ENCODE peak calls at places on chromosome 21, in eight cellular contexts. T, S, L, A, I, Q, X and P are unnamed samples.

GRCh38 chr21:26686278-26686677 is 113.2 kb upstream of the CYYR1 start:
- DNase-seq in Q (peak), T (peak), S (no peak), X (peak), I (peak), A (no peak), L (peak), P (peak)

GRCh38 chr21:30408782-30409494 is 13.1 kb downstream of the KRTAP13-1 start:
- DNase-seq in I (no peak), T (peak), Q (peak), X (peak), A (peak), L (peak), S (no peak), P (no peak)

GRCh38 chr21:29175408-29176147 is 45.1 kb downstream of the MAP3K7CL start:
- DNase-seq in S (no peak), L (no peak), I (no peak), X (no peak), A (no peak), T (peak), Q (no peak), P (no peak)

GRCh38 chr21:32190491-32191144 is 88.2 kb downstream of the MIS18A start:
- DNase-seq in I (no peak), X (no peak), L (no peak), A (no peak), Q (no peak), T (no peak), S (no peak), P (no peak)

GRCh38 chr21:46665566-46665965 is 30.1 kb downstream of the PRMT2 start:
- DNase-seq in I (no peak), S (no peak), Q (no peak), X (no peak), T (no peak), A (no peak), L (no peak), P (no peak)

GRCh38 chr21:32949701-32950100 is 76.0 kb upstream of the OLIG2 start:
- DNase-seq in T (no peak), X (no peak), L (no peak), I (no peak), S (no peak), Q (no peak), A (no peak), P (no peak)

GRCh38 chr21:32624726-32625125 is 12.5 kb upstream of the CFAP298 start:
- DNase-seq in I (no peak), A (no peak), X (peak), T (peak), L (no peak), Q (no peak), S (peak), P (no peak)

GRCh38 chr21:33587792-33588484 is 546 bp downstream of the DONSON start:
- DNase-seq in L (peak), A (peak), Q (peak), X (peak), S (peak), I (peak), T (peak), P (no peak)

GRCh38 chr21:42513151-42513984 is at the start of gene SLC37A1:
- DNase-seq in A (peak), T (no peak), Q (peak), I (peak), L (peak), X (no peak), S (peak), P (peak)
- TF ChIP-seq CTCF in A (peak), T (no peak), Q (no peak), I (peak), L (no peak), X (no peak), S (peak), P (peak)

GRCh38 chr21:45357436-45358260 is 47.3 kb upstream of the COL18A1 start:
- DNase-seq in A (no peak), Q (no peak), I (no peak), X (no peak), S (no peak), T (peak), L (peak), P (no peak)
- TF ChIP-seq CTCF in A (peak), Q (no peak), I (no peak), X (peak), S (no peak), T (peak), L (peak), P (no peak)

GRCh38 chr21:36980280-36981048 is 14.0 kb upstream of the HLCS start:
- DNase-seq in Q (no peak), I (no peak), A (peak), T (peak), S (peak), X (no peak), L (peak), P (no peak)
- TF ChIP-seq CTCF in Q (no peak), I (no peak), A (no peak), T (no peak), S (no peak), X (no peak), L (no peak), P (no peak)

GRCh38 chr21:45386728-45387371 is 18.1 kb upstream of the COL18A1 start:
- DNase-seq in S (no peak), T (peak), L (no peak), A (no peak), X (peak), Q (peak), I (no peak), P (no peak)
- TF ChIP-seq CTCF in S (no peak), T (peak), L (no peak), A (no peak), X (peak), Q (no peak), I (no peak), P (no peak)

GRCh38 chr21:39314155-39315027 is 959 bp upstream of the BRWD1 start:
- DNase-seq in A (peak), T (peak), Q (peak), L (peak), X (peak), S (peak), I (peak), P (peak)
- TF ChIP-seq CTCF in A (no peak), T (no peak), Q (no peak), L (no peak), X (no peak), S (no peak), I (no peak), P (no peak)

GRCh38 chr21:17690078-17690494 is 77.4 kb upstream of the BTG3 start:
- DNase-seq in A (no peak), L (no peak), Q (no peak), I (no peak), S (no peak), X (peak), T (no peak), P (no peak)

GRCh38 chr21:17693801-17694200 is 81.1 kb upstream of the BTG3 start:
- DNase-seq in I (no peak), A (no peak), S (no peak), X (no peak), T (no peak), Q (peak), L (no peak), P (no peak)

GRCh38 chr21:17688912-17689874 is 76.5 kb upstream of the BTG3 start:
- DNase-seq in I (no peak), S (no peak), X (peak), A (no peak), Q (peak), L (peak), T (no peak), P (no peak)
- TF ChIP-seq CTCF in I (peak), S (peak), X (peak), A (peak), Q (peak), L (peak), T (no peak), P (peak)

GRCh38 chr21:39915881-39916280 is 48.6 kb downstream of the PCP4 start:
- DNase-seq in I (no peak), Q (no peak), A (no peak), S (no peak), T (no peak), X (no peak), L (no peak), P (no peak)

GRCh38 chr21:39911792-39912191 is 44.6 kb downstream of the PCP4 start:
- DNase-seq in T (no peak), Q (no peak), A (no peak), I (no peak), X (no peak), S (no peak), L (no peak), P (no peak)

GRCh38 chr21:39908265-39908923 is 41.2 kb downstream of the PCP4 start:
- DNase-seq in A (no peak), S (no peak), X (no peak), Q (no peak), T (no peak), I (no peak), L (peak), P (no peak)

GRCh38 chr21:39913651-39914145 is 46.5 kb downstream of the PCP4 start:
- DNase-seq in X (no peak), I (no peak), Q (no peak), T (no peak), L (no peak), S (no peak), A (no peak), P (no peak)

DNA sequence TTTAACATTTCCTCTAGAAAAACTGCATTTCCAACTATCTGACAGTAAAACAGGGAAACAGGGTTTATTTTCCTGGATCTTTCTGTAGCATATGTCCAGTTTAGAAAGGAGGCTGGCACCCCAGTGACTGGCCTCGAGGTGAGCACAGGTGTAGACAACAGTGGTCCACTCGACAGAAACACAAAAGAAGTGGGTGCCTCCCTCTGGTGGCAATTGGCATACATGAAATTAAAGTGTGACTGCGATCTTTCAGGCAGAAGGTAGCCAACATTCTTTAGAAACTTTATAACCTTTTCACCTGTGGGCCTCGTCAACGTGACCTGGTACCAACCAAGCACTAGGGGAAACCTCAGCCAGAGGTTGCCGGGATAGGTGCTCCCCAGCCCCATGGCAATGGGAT is 44.0 kb downstream of the PCP4 start:
- DNase-seq in Q (no peak), L (peak), I (no peak), A (no peak), X (no peak), T (no peak), S (no peak), P (no peak)
- TF ChIP-seq CTCF in Q (no peak), L (peak), I (no peak), A (peak), X (no peak), T (no peak), S (no peak), P (no peak)

GRCh38 chr21:18249542-18250152 is 5.0 kb downstream of the CHODL start:
- DNase-seq in L (peak), Q (no peak), I (no peak), A (no peak), S (no peak), T (no peak), X (no peak), P (no peak)

GRCh38 chr21:18253809-18254208 is 9.2 kb downstream of the CHODL start:
- DNase-seq in A (no peak), I (no peak), X (no peak), L (no peak), S (no peak), T (no peak), Q (no peak), P (no peak)

GRCh38 chr21:18253252-18253651 is 8.6 kb downstream of the CHODL start:
- DNase-seq in T (no peak), A (no peak), X (no peak), I (no peak), S (no peak), Q (no peak), L (no peak), P (no peak)

GRCh38 chr21:18251065-18251464 is 6.4 kb downstream of the CHODL start:
- DNase-seq in X (no peak), L (no peak), Q (no peak), T (no peak), I (no peak), A (no peak), S (no peak), P (no peak)

DNA sequence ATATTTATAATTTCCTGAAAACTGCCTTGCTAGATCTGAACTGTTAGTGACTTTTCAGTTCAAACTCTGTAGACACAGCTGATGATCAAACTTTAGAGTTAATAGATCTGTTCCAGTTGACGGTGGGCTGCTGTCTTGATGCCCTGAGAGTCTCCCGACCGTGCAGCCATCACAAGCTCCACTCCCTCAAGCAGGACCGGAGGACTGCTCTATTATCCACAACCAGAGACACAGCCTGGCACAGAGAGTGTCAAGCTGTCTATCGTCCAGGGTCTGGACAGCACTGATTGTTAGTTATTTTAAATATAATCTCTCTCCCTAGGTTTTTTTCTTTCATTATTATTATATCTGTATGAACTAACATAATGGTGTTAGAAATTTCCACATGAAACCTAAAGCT is 8.1 kb downstream of the CHODL start:
- DNase-seq in T (no peak), A (no peak), S (no peak), I (no peak), Q (no peak), X (no peak), L (no peak), P (no peak)
- TF ChIP-seq CTCF in T (no peak), A (no peak), S (no peak), I (no peak), Q (no peak), X (no peak), L (no peak), P (no peak)

GRCh38 chr21:27759820-27760219 is 792.9 kb upstream of the ADAMTS5 start:
- DNase-seq in A (no peak), S (no peak), Q (no peak), X (peak), I (no peak), L (no peak), T (no peak), P (no peak)

GRCh38 chr21:27759091-27759659 is 792.3 kb upstream of the ADAMTS5 start:
- DNase-seq in X (no peak), I (no peak), S (no peak), Q (no peak), A (no peak), L (peak), T (no peak), P (no peak)

GRCh38 chr21:27761623-27762022 is 794.7 kb upstream of the ADAMTS5 start:
- DNase-seq in S (no peak), X (peak), L (no peak), Q (no peak), T (no peak), A (no peak), I (no peak), P (no peak)

GRCh38 chr21:27756191-27756590 is 789.3 kb upstream of the ADAMTS5 start:
- DNase-seq in T (peak), A (no peak), I (no peak), S (no peak), Q (no peak), X (peak), L (no peak), P (no peak)
- TF ChIP-seq CTCF in T (no peak), A (no peak), I (no peak), S (no peak), Q (no peak), X (no peak), L (no peak), P (no peak)